ENCODE peak calls at places on chromosome 12, in four cellular contexts. O, I, Z and K are unnamed samples.

GRCh38 chr12:39824505-39825198 is 205.0 kb upstream of the ABCD2 start:
- DNase-seq in O (no peak), I (no peak), Z (no peak), K (no peak)

GRCh38 chr12:53623986-53624385 is 2.2 kb downstream of the ATF7 start:
- DNase-seq in O (peak), I (no peak), Z (no peak), K (no peak)

GRCh38 chr12:94998322-94998721 is 5.2 kb downstream of the NDUFA12 start:
- DNase-seq in O (no peak), I (no peak), Z (no peak), K (no peak)

GRCh38 chr12:18492372-18493025 is 231.2 kb downstream of the PIK3C2G start:
- DNase-seq in O (no peak), I (no peak), Z (no peak), K (no peak)

GRCh38 chr12:132433641-132434395 is 56.1 kb upstream of the FBRSL1 start:
- DNase-seq in O (no peak), I (no peak), Z (no peak), K (no peak)

GRCh38 chr12:89671469-89671868 is 37.2 kb downstream of the ATP2B1 start:
- DNase-seq in O (no peak), I (no peak), Z (peak), K (no peak)

GRCh38 chr12:13173012-13173441 is 23.5 kb upstream of the EMP1 start:
- DNase-seq in O (no peak), I (no peak), Z (no peak), K (no peak)

GRCh38 chr12:43151406-43152080 is 400.5 kb downstream of the ADAMTS20 start:
- DNase-seq in O (no peak), I (no peak), Z (no peak), K (no peak)

GRCh38 chr12:82685721-82686222 is 934 bp upstream of the TMTC2 start:
- DNase-seq in O (peak), I (peak), Z (peak), K (peak)

GRCh38 chr12:82688619-82689018 is 1.9 kb downstream of the TMTC2 start:
- DNase-seq in O (no peak), I (no peak), Z (no peak), K (no peak)

GRCh38 chr12:82687020-82687951 is 580 bp downstream of the TMTC2 start:
- DNase-seq in O (peak), I (peak), Z (peak), K (peak)

GRCh38 chr12:82688035-82688501 is 1.4 kb downstream of the TMTC2 start:
- DNase-seq in O (no peak), I (peak), Z (no peak), K (no peak)

DNA sequence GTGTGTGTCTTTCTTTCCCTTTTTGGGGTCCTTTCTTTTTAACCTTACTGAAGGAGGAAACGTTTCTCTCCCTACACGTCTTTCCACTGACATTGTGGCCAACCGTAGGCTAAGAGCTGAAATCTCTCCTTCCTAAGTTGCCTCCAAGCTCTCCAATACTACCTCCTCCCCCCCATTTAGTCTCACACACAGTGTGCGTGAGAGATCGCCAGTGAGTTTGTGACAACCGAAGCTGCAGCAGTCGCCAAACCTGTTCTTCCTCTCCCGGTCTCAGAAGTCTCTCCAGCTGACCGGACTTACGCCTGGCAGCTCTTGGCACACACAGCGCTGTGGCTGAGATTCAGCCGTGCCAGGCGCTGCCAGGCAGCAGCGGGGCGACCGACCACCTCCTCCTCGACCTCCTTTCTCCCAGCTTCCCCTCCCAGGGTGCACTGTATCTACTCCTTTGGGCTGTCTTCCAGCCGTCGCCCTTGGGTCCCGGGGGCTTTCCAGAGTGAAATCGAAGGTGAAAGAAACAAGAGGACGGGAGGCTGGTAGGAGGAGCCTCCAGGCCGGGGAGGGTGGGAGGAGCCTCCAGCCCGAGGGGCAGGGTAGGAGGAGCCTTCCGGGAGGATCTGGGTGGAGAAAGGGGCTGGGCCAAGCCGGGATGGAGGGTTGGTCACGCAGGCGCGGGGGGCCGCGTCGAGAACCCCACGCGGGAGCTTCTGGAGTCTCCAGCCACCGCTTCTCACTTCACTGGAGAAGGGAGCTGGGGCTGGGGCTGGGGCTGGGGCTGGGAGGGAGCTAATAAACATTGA is at the start of gene TMTC2:
- DNase-seq in O (peak), I (peak), Z (peak), K (peak)
- TF ChIP-seq REST in O (no peak), I (no peak), Z (no peak), K (no peak)

DNA sequence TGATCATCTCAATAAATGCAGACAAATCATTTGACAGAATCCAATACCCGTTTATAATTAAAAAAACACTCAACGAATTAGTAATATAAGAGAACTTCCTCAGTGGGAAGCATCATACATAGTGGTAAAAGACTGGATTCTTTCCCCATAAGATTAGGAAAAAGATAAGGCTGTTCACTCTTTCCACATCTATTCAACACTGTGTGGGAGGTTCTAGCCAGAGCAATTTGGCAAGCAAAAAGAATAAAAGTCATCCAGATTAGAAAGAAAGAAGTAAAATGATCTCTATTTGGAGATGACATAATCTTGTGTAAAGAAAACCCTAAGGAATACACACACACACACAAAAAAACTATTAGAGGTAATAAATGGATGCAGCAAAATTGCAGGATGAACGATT is 38.4 kb downstream of the YEATS4 start:
- DNase-seq in O (no peak), I (no peak), Z (no peak), K (no peak)
- TF ChIP-seq REST in O (no peak), I (no peak), Z (no peak), K (no peak)

DNA sequence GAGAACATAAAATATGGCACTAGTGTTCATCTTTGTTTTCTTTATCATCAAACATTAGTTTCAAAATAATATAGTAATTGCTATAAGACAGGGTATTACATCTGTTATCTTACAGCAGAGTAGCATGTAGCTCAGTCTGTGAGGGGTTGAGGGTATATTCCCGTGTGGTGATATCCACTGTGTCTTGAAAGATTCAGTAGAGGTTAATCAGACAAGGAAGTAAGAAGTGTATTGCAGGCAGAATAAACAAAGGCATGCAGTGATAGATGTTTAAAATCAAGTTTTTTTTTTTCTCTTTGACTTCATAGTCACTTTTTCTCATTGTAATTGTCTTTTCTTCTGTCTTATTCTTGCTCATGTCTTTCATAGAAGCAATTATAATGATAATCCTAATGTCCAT is 48.3 kb downstream of the METTL25 start:
- DNase-seq in O (no peak), I (no peak), Z (no peak), K (no peak)
- TF ChIP-seq REST in O (no peak), I (no peak), Z (no peak), K (no peak)

GRCh38 chr12:45214739-45215418 is 1.0 kb upstream of the ANO6 start:
- DNase-seq in O (no peak), I (no peak), Z (no peak), K (no peak)

GRCh38 chr12:45217846-45218245 is 2.0 kb downstream of the ANO6 start:
- DNase-seq in O (no peak), I (no peak), Z (no peak), K (no peak)

GRCh38 chr12:45215419-45216296 is at the start of gene ANO6:
- DNase-seq in O (peak), I (peak), Z (peak), K (peak)

GRCh38 chr12:45216983-45217485 is 1.1 kb downstream of the ANO6 start:
- DNase-seq in O (no peak), I (no peak), Z (no peak), K (no peak)

GRCh38 chr12:45216297-45216982 is 545 bp downstream of the ANO6 start:
- DNase-seq in O (peak), I (peak), Z (peak), K (peak)
- TF ChIP-seq REST in O (no peak), I (no peak), Z (no peak), K (no peak)

DNA sequence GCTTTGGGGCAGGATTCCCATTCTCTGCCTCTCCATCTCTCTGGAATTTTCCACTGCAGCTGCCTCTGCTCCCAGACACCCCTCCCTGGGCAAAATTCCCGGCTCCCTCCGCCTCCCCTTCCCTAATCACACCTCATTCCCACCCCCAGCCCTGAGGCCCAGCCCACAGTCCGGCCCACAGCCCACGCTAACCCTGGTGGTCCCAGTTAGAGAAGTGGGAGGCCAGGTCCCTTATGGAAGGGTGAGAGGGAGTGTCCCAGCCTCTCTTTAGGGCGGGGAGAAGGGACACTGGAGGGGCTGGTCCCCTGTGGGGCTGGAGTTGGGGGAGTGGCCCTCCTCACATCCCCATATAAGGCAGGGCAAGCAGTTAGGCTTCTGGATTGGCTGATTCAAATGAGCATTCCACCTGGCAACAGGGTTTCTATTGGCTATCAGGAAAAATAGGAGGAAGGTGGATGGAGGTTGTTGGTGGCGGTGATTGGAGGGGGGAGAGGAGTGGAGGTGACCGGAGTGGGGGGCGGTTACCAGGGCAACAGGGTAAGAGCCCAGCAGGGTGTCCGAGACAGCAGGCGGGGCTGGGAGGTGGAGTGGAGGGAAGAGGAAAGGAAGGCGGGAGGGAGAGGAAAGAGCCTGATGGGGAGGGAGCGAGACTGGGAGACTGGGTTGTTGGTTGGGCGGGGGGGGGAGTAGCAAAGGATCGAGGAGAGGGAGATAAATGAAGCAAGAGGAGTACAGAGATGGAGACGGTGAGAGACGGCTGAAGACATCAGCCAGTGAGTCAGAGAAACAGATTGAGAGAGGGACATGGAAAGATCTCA is 1.9 kb upstream of the PTMS start:
- DNase-seq in O (peak), I (peak), Z (peak), K (no peak)
- TF ChIP-seq REST in O (no peak), I (peak), Z (no peak), K (no peak)

DNA sequence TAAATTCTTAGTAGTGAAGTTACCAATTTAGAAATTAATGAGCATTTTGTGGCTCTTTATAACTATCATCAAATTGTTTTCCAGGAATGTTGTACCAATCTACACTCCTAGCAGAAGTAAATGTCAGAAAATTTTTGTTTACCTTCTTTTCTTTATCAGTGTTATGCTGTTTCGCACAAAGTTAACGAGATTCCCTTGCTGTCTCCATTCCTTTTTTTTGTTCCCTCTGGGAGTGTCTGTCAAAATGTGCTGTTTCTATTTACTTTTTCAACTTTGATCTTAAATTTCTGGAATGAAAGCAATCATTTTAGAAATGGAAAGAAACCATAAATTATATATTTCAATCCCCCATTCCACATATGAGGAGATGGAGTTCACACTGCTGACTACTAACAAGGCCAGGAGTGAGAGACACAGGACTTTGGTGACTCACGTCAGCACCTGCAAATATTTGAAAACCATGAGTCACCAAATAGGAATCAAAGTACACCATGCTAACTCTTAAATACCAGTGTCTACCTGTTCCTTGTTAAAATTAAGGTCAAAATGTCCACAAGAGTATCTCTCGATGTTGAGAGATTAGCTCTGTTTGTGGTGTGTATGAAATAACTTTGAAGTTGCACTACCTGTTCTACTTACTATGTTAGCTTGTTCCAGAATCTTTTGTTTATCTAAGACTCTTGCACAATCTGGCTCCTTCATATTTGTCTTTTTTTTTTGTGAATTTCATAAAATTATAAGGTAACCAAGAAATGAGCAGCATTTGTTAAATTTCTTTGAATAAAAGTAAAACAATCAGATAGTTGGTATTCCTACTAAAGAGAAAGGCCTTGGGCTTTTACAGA is 106.0 kb downstream of the RMST start:
- DNase-seq in O (no peak), I (peak), Z (no peak), K (no peak)
- TF ChIP-seq REST in O (no peak), I (no peak), Z (no peak), K (no peak)

GRCh38 chr12:120528861-120529525 is at the start of gene COQ5:
- DNase-seq in O (peak), I (peak), Z (peak), K (peak)
- TF ChIP-seq REST in O (peak), I (no peak), Z (no peak), K (peak)

GRCh38 chr12:106773945-106774807 is at the start of gene RIC8B:
- DNase-seq in O (peak), I (peak), Z (peak), K (peak)
- TF ChIP-seq REST in O (no peak), I (peak), Z (no peak), K (no peak)

DNA sequence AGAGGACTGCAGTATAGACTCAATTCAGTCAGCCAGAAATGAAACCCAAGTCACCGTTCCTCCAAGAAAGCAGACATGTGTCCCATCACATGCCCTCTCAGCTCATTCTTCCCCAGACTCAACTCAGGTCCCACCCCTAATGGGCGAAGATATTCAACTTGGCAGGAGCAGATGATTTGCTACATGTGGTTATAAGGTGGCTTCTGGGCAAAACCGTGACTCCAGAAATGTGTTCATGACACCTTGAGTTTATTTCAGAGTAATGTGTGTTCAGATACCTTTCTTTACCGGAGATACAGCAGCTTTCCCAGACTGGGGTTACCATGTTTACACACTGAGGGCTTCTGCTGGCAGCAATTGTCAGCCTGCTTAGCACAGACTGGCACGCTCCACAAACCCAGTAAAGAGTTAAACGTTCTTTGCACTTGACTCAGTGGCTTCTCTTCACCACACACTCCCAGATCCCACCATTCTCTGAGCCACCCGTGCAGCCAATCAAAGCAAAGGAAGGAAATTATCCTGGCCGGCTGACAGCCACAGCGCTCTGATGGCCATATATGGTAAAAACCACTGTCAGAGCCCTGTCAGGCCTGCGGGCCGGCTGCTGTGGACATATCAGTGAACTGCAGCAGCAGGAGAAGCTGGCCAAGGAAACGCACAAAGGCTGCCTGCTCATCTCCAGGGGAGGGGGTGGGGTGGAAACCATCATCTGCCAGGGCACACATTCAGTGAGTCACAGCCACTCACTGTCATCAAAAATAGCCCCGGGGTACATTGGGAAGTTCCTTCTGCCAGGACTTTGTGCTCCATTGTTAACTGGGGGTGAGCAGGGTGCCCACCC is 39.9 kb downstream of the CORO1C start:
- DNase-seq in O (peak), I (peak), Z (peak), K (peak)
- TF ChIP-seq REST in O (peak), I (no peak), Z (no peak), K (no peak)

DNA sequence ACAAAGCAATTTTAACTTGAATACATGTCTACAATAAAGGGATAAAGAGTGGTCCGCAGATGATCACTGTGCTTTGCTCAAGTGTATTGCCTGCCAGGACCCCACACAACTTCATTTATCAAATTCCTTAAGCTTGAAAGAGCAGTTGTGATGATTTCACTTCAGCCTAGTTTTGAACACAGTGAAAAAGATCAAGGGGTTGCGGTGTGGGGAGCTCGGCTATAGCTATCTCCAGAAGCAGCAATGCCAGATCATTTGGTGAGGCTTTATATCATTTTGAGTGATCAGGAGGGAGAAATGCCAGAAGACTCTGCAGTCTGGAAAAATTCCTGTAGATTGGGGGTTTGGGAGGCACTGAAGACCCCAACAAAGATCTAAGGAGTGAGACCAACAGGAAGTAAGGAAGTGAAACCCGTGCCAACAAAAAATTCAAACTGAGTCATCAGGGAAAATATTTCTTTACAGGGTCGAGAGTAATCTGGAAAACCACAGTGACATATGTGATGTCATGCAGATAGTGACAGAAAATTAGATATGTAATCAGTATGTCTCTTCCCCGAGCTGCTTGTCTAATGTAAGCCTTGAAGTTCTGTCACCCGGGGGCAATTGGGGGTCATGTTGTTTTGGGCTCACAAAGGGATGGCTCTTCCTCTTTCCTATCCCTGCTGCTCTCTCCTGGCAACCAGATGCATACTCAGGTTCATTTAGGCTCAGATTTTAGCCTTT is 221.8 kb downstream of the MSRB3 start:
- DNase-seq in O (no peak), I (no peak), Z (no peak), K (no peak)
- TF ChIP-seq REST in O (no peak), I (no peak), Z (no peak), K (no peak)